ENCODE peak calls at places on chromosomes 5 and 9, in eight cellular contexts. O, Q, J, W, L, U, Y and G are unnamed samples.

GRCh38 chr9:113705938-113706519 is 170.1 kb upstream of the ZNF618 start:
- DNase-seq in L (no peak), Q (no peak), U (no peak), J (no peak), W (no peak), Y (no peak), O (no peak), G (no peak)

GRCh38 chr5:140565024-140565779 is 574 bp downstream of the SLC35A4 start:
- DNase-seq in J (peak), L (peak), Q (no peak), W (no peak), O (no peak), U (no peak), Y (peak), G (no peak)

GRCh38 chr5:171759777-171760176 is 25.8 kb upstream of the SMIM23 start:
- DNase-seq in Y (no peak), O (no peak), Q (no peak), U (no peak), J (no peak), W (no peak), L (no peak), G (no peak)

GRCh38 chr9:103037508-103038477 is 42.7 kb downstream of the CYLC2 start:
- DNase-seq in Q (no peak), U (no peak), W (peak), Y (peak), L (no peak), O (no peak), J (peak), G (no peak)

GRCh38 chr5:5658226-5658625 is 235.7 kb downstream of the ICE1 start:
- DNase-seq in W (peak), J (peak), Y (peak), Q (no peak), O (no peak), U (no peak), L (no peak), G (no peak)

GRCh38 chr9:20447291-20447690 is 175.0 kb downstream of the MLLT3 start:
- DNase-seq in U (no peak), W (no peak), O (no peak), Q (no peak), J (no peak), L (no peak), Y (peak), G (no peak)

GRCh38 chr5:176557846-176558245 is 8.7 kb downstream of the CDHR2 start:
- DNase-seq in U (no peak), W (no peak), O (no peak), Y (no peak), L (no peak), J (no peak), Q (no peak), G (no peak)

GRCh38 chr5:59193616-59194319 is 610.9 kb downstream of the RAB3C start:
- DNase-seq in L (peak), J (peak), U (peak), W (peak), Y (peak), Q (no peak), O (no peak), G (no peak)

GRCh38 chr9:69380301-69380700 is 55.3 kb downstream of the ENTREP1 start:
- DNase-seq in W (no peak), J (no peak), U (no peak), O (no peak), Q (no peak), Y (no peak), L (no peak), G (no peak)

GRCh38 chr9:136754626-136755284 is 3.3 kb downstream of the LCN8 start:
- DNase-seq in Q (no peak), O (no peak), U (no peak), W (no peak), L (no peak), Y (no peak), J (no peak), G (no peak)

GRCh38 chr9:136175745-136176290 is 29.1 kb downstream of the LHX3 start:
- DNase-seq in Y (no peak), L (no peak), W (no peak), J (no peak), O (no peak), U (no peak), Q (peak), G (no peak)

GRCh38 chr9:133604214-133604613 is 5.0 kb downstream of the FAM163B start:
- DNase-seq in J (no peak), L (no peak), Y (no peak), U (no peak), O (no peak), Q (no peak), W (no peak), G (no peak)

DNA sequence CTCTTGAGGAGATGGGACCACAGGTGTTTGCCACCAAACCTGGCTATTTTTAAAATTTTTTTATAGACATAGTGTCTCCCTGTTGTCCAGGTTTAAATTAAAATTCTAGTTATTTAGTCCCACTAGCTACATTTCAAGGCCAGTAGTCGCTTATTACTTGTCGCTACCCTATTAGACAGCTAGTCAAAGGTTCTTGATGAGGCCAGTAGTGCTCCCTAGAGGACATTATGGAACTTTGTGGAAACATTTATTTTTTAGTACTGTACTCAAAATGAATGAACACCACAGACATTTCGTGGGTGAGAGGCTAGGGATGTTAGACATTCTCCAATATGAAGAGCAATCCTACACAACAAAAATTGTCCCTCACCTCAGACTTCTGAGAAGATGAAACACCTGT is 14.4 kb upstream of the GRXCR2 start:
- DNase-seq in Y (no peak), U (no peak), J (no peak), Q (no peak), L (no peak), W (no peak), O (no peak), G (no peak)
- TF ChIP-seq CTCF in Y (no peak), U (no peak), J (no peak), Q (no peak), L (no peak), W (no peak), O (no peak), G (no peak)

GRCh38 chr5:91266184-91266705 is 116.9 kb downstream of the ARRDC3 start:
- DNase-seq in Q (no peak), W (peak), J (peak), U (no peak), O (no peak), L (peak), Y (peak), G (no peak)
- TF ChIP-seq CTCF in Q (no peak), W (no peak), J (no peak), U (peak), O (no peak), L (no peak), Y (no peak), G (no peak)

DNA sequence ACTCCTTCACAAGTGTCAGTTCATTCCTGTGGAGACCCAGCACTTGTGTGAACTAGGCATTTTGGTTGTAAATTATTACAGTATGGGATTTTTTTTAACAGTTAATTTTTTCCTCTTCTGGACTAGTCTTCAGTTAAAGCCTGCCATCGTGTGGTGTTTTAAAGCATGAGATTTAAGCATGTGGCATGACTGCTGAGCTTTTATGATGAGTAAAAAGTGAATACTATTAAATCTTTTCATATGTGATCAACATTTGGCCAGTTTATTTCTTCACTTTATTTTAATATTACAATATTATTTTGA is 25.0 kb downstream of the LMNB1 start:
- DNase-seq in Y (peak), Q (no peak), O (no peak), L (peak), J (peak), W (peak), U (no peak), G (no peak)
- TF ChIP-seq CTCF in Y (peak), Q (no peak), O (peak), L (peak), J (peak), W (peak), U (no peak), G (no peak)

DNA sequence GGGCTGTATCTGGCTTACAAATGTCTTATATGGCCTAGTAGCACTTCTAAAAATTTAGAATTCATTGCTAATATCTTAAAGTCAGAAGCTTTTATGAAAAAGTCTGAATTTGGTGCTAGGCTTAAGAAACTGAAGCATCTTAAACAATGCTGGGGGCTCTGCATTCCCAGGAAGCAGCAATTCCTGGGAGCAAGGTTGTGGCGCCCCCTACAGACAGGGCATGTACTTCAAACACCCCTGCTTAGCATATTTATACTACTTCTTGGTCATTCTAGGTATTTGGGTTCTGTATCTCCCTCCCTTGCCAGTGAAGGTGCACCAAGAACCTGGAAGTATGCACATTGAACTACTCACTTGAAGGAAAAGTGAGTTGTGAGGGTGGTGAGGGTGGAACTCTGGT is 64.6 kb upstream of the GRIA1 start:
- DNase-seq in U (no peak), Q (peak), L (no peak), J (peak), O (no peak), Y (no peak), W (no peak), G (peak)
- TF ChIP-seq CTCF in U (no peak), Q (peak), L (no peak), J (peak), O (no peak), Y (no peak), W (no peak), G (peak)

GRCh38 chr9:107870927-107871720 is 381.6 kb upstream of the KLF4 start:
- DNase-seq in W (no peak), L (no peak), Y (no peak), U (no peak), J (no peak), Q (no peak), O (no peak), G (no peak)

GRCh38 chr9:107870221-107870620 is 380.7 kb upstream of the KLF4 start:
- DNase-seq in O (no peak), Q (no peak), L (no peak), J (no peak), Y (no peak), W (no peak), U (no peak), G (no peak)

GRCh38 chr9:107874137-107874536 is 384.6 kb upstream of the KLF4 start:
- DNase-seq in U (no peak), W (no peak), O (no peak), L (no peak), J (no peak), Q (no peak), Y (no peak), G (no peak)

GRCh38 chr9:107874591-107875374 is 385.2 kb upstream of the KLF4 start:
- DNase-seq in L (no peak), J (no peak), W (no peak), Q (no peak), Y (no peak), O (no peak), U (no peak), G (no peak)

DNA sequence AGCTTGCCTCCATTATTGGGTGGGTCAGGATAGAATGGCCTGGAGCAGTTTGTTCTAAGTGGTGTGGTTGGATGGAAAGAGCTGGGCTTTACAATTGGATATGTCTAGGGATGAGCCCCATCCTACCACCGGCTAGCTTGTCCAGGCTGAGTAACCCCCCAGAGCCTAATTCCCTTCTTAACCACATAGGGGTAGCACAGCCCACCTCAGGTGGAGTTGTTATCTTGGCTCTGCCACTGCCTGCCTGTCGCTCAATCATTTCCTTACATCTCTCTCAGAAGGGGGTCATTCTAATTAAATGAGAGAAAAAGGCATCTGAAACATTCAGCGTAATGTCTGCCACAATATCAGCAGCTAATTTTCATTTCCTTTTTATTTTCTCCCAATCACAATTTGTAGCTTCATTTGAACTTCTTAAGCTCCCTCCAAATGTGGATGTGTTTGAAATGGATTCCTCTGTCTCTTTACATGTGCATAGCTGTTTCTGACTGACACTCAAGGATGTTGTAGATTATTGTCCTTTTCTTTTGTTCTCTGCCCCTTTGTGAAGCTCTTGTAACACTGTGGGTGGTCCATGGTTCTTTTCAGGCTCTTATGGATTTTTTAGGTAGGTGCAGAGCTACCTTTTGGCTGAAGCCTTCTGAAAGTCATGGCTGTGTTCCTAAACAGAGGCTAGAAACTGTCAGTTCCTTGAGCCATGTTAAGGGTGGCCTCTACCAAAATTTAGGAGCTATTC is 383.1 kb upstream of the KLF4 start:
- DNase-seq in Y (no peak), U (no peak), Q (peak), J (no peak), W (no peak), L (no peak), O (no peak), G (no peak)
- TF ChIP-seq CTCF in Y (no peak), U (no peak), Q (no peak), J (no peak), W (no peak), L (no peak), O (no peak), G (no peak)

DNA sequence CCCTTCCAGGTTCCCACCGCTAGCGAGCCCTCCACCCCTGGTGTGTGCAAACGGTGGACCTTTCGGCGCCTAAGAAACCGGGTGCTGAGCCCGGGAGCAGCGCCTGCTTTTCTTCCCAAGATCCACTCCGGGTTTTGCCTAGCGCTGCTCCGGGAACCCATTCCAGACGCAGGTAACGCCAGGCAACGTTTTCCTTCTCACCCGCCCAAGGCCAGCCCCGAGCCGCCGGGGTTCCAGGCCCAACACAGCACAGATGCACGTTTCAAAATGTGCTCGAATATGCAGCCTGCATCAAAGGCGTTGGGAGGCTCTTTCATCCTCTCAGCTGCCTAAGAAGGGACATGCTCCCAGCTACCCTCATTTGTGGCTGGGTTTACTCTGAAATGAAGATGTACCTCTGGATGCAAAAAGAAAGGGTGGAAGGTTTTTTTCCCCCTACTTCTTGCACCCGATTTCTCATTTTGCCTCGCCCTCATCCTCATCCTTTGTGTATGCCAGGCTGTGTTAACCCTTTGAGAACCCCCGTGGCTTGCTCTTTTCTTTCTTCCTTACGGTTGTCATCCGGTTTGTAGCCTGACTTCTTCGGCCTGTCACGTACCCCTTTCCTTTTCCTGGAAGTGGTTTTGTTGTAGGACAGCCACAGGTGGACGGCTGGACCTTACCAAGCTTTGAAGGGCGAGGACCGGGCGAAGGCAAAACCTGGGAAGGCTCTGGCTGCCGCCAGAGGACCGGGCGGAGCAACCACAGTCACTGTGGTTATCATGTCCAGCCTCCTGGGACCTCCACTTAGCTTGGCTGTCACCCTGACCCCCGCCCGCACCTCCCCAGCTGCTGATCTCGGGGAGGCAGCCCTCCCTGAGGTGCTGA is 227.0 kb downstream of the SMARCA2 start:
- DNase-seq in W (peak), Q (peak), J (peak), L (peak), U (peak), O (no peak), Y (peak), G (peak)
- TF ChIP-seq CTCF in W (no peak), Q (no peak), J (no peak), L (no peak), U (no peak), O (no peak), Y (peak), G (no peak)